ENCODE peak calls at places on chromosomes 11 and 22, in ten cellular contexts. S, A, Z, N, I, H, R, E, Q and C are unnamed samples.

GRCh38 chr11:118002541-118003019 is 16.4 kb downstream of the IL10RA start:
- DNase-seq in E (no peak), N (peak; percentile 86), A (no peak), Q (no peak), R (no peak), Z (no peak), H (no peak), I (no peak), S (no peak), C (no peak)

GRCh38 chr11:46916251-46916650 is 2.1 kb downstream of the LRP4 start:
- DNase-seq in E (no peak), I (no peak), Z (no peak), N (no peak), R (no peak), S (no peak), H (no peak), Q (no peak), A (no peak), C (no peak)

GRCh38 chr11:33377100-33377851 is 120.1 kb downstream of the HIPK3 start:
- DNase-seq in N (no peak), Z (no peak), Q (no peak), A (peak; percentile 19), S (no peak), E (peak; percentile 62), R (no peak), I (no peak), H (no peak), C (no peak)

GRCh38 chr11:133778161-133778560 is 67.2 kb downstream of the SPATA19 start:
- DNase-seq in I (no peak), Z (no peak), S (no peak), H (no peak), Q (no peak), R (no peak), A (no peak), N (no peak), E (no peak), C (no peak)

GRCh38 chr22:47210112-47210657 is 447.7 kb downstream of the TBC1D22A start:
- DNase-seq in S (no peak), Q (no peak), H (no peak), I (peak; percentile 70), A (no peak), R (no peak), Z (no peak), E (no peak), N (no peak), C (no peak)

GRCh38 chr11:8095356-8095755 is 14.3 kb downstream of the TUB start:
- DNase-seq in H (no peak), S (no peak), R (no peak), N (no peak), Q (no peak), I (no peak), Z (no peak), A (no peak), E (no peak), C (no peak)

GRCh38 chr11:68632802-68633201 is 51.5 kb upstream of the GAL start:
- DNase-seq in N (no peak), A (peak; percentile 70), R (peak; percentile 36), S (peak; percentile 67), Q (peak; percentile 54), I (peak; percentile 82), Z (no peak), E (peak; percentile 59), H (no peak), C (peak; percentile 35)

GRCh38 chr11:113553235-113553634 is 78.0 kb upstream of the DRD2 start:
- DNase-seq in I (peak; percentile 92), E (peak; percentile 95), H (no peak), N (no peak), S (no peak), Z (no peak), Q (no peak), A (peak; percentile 89), R (no peak), C (no peak)

GRCh38 chr22:35961480-35961902 is 67.1 kb downstream of the RBFOX2 start:
- DNase-seq in S (no peak), E (peak; percentile 88), R (no peak), Z (no peak), Q (no peak), H (no peak), N (peak; percentile 87), A (peak; percentile 90), I (no peak), C (no peak)

DNA sequence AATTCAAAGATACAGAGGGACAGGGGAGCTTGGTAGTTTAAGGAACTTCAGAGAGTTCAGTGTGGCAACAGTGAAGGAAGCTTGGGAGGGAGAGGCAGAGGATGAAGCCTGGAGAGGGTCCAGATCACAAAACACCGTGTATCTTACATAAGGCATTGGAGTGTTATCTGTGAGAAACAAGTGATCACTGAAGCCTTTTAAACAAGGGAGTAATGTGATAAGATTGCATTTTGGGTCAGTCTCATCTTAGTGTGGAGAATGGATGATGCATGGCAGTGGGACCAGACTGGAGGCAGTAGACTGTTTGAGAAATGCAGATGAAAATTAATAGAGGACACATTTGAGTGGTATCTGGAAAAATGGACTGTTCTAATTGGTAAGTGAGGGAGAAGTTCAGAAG is 79.4 kb downstream of the EXT2 start:
- DNase-seq in H (no peak), E (no peak), S (no peak), Q (no peak), I (no peak), R (no peak), N (no peak), Z (no peak), A (no peak), C (no peak)
- TF ChIP-seq CTCF in H (no peak), E (no peak), S (no peak), Q (no peak), I (no peak), R (no peak), N (no peak), Z (no peak), A (no peak), C (no peak)

DNA sequence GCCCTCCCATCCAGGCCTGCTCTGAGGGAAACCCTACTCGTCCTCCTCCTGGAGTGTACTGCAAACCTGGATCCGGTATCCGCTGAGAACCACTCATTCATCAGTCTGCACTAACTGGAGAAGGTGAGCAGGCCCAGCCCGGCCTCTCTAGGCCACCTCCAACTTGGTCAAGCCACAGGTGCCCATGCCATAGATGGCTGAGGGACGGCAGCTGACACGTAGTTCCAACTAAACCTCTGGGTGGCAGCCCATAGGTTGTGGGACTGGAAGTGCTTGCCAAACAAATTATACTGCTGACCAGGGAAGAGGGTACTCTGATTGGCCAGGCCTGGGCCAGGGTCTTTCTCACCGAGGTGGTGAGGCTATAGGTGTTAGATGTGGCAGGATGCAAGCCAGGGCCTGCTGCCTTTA is 5.9 kb downstream of the KCNQ1OT1 start:
- DNase-seq in S (peak; percentile 39), Q (peak; percentile 33), H (peak; percentile 16), E (no peak), A (no peak), Z (peak; percentile 3), I (no peak), R (no peak), N (no peak), C (no peak)
- TF ChIP-seq CTCF in S (peak; percentile 19), Q (no peak), H (no peak), E (no peak), A (no peak), Z (no peak), I (peak; percentile 7), R (no peak), N (no peak), C (peak; percentile 7)

GRCh38 chr11:563812-564578 is 3.2 kb downstream of the RASSF7 start:
- DNase-seq in I (no peak), Z (no peak), Q (no peak), R (no peak), N (no peak), S (no peak), H (peak; percentile 54), E (no peak), A (no peak), C (no peak)

GRCh38 chr11:568306-569259 is 7.7 kb upstream of the PHRF1 start:
- DNase-seq in S (peak; percentile 87), Q (peak; percentile 99), I (peak; percentile 98), R (peak; percentile 92), N (peak; percentile 91), E (peak; percentile 83), A (peak; percentile 89), H (peak; percentile 97), Z (peak; percentile 83), C (peak; percentile 99)

GRCh38 chr11:567629-568258 is 7.0 kb downstream of the RASSF7 start:
- DNase-seq in R (no peak), N (no peak), Q (peak; percentile 54), H (peak; percentile 70), A (no peak), E (no peak), Z (no peak), I (no peak), S (no peak), C (no peak)

GRCh38 chr11:567036-567628 is 6.4 kb downstream of the RASSF7 start:
- DNase-seq in Z (no peak), E (no peak), H (peak; percentile 48), A (no peak), N (no peak), I (no peak), S (no peak), R (no peak), Q (peak; percentile 58), C (no peak)

DNA sequence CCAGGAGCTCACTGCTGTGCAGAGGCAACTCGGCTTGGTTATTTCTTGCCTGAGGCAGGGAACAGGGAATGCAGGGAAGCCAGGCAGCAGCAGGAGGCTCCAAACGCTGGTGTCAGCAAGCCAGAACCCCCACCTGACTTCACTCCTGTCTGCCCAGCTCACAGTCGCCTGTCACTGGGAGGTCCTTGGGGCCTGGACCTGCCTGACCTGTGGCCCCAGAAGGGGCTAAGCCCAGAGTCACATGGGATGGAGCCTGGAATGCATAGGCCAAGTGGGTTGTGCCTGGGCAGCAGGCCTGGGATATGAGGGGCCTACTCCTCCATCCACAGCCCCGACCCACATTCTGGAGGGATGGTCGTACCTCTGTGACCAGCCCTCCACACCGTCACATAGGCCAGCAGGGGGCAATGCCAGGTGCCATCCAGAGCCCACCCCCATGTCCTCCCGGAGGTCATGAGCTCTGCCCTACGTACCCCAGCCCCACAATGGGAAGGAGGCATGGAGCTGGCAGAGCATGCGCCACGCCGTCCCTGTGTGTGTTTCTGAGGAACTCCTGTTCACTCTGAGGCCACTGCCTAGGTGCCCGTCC is 5.2 kb downstream of the RASSF7 start:
- DNase-seq in H (no peak), E (no peak), R (no peak), Q (no peak), N (no peak), I (no peak), S (peak; percentile 28), A (no peak), Z (no peak), C (no peak)
- TF ChIP-seq CTCF in H (no peak), E (no peak), R (no peak), Q (no peak), N (no peak), I (no peak), S (peak; percentile 53), A (no peak), Z (no peak), C (no peak)

DNA sequence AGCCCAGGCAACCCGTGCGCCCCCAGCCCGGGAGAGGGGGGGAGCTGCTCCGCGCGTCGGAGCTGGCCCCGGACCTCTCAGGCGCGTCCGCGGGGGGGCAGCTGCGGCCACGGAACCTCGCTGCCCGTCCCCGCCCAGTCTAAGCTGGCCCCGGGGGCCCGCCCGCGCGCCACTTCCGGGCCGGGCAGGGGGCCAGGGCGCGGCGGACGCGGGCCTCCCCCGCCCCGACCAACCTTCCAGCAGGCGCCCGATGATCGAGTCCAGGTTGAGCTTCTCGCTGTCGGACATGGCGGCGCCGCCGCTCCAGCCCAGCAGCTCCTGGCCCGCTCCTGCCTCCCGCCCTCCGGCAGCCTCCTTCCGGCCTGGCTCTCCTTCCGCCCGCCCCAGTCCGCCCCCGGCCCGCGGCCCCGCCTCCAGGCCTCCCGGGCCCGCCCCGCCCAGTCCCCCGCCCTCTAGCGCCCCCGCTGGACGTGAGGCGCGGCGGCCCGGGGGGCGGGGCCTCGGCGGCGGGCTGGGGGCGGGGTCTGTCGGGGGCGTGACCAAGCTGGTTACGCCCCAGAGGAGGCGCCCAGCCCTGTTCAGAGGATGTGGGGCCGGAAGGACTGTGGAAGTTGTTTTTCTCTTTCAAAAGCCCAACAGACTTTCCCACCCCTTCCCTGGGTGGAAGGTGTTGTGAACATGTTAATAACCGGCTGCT is at the start of gene PPP1CA:
- DNase-seq in A (peak; percentile 79), S (peak; percentile 75), R (peak; percentile 83), E (peak; percentile 82), I (peak; percentile 98), H (peak; percentile 95), Z (peak; percentile 78), N (peak; percentile 90), Q (peak; percentile 97), C (peak; percentile 100)
- TF ChIP-seq CTCF in A (peak; percentile 36), S (peak; percentile 63), R (peak; percentile 75), E (peak; percentile 22), I (peak; percentile 65), H (peak; percentile 23), Z (peak; percentile 73), N (peak; percentile 91), Q (peak; percentile 17), C (peak; percentile 19)